ENCODE peak calls at places on chromosomes 16 and 17, in four cellular contexts. G, Y, C and R are unnamed samples.
A peak's percentile ranks its signal among the peaks of the same experiment; 100 is the strongest.

GRCh38 chr17:1485748-1486376 is 6.6 kb downstream of the MYO1C start:
- DNase-seq in G (peak; percentile 69), Y (peak; percentile 81), C (peak; percentile 78), R (no peak)

GRCh38 chr17:29163563-29163962 is 16.6 kb downstream of the MYO18A start:
- DNase-seq in G (no peak), Y (no peak), C (no peak), R (no peak)

GRCh38 chr17:13478326-13478830 is 123.4 kb downstream of the HS3ST3A1 start:
- DNase-seq in G (no peak), Y (no peak), C (no peak), R (no peak)

GRCh38 chr17:41769985-41770384 is 16.5 kb downstream of the JUP start:
- DNase-seq in G (no peak), Y (no peak), C (no peak), R (no peak)

GRCh38 chr16:84774810-84775209 is 45.0 kb upstream of the CRISPLD2 start:
- DNase-seq in G (no peak), Y (no peak), C (peak; percentile 49), R (peak; percentile 78)

GRCh38 chr17:31524926-31525800 is 133.7 kb downstream of the RAB11FIP4 start:
- DNase-seq in G (peak; percentile 83), Y (peak; percentile 81), C (peak; percentile 89), R (peak; percentile 82)

GRCh38 chr17:42809250-42809649 is 10.6 kb downstream of the CNTD1 start:
- DNase-seq in G (no peak), Y (peak; percentile 60), C (peak; percentile 43), R (peak; percentile 61)

GRCh38 chr17:82003411-82004381 is 19.0 kb downstream of the CENPX start:
- DNase-seq in G (no peak), Y (peak; percentile 79), C (peak; percentile 97), R (peak; percentile 91)

GRCh38 chr17:77723909-77724875 is 234.3 kb upstream of the TNRC6C start:
- DNase-seq in G (no peak), Y (no peak), C (no peak), R (no peak)

GRCh38 chr16:14373406-14373805 is 256.7 kb downstream of the PARN start:
- DNase-seq in G (no peak), Y (no peak), C (no peak), R (no peak)

GRCh38 chr16:62190426-62190825 is 154.2 kb upstream of the CDH8 start:
- DNase-seq in G (peak; percentile 15), Y (no peak), C (peak; percentile 12), R (peak; percentile 19)

GRCh38 chr16:86730597-86730996 is 152.2 kb downstream of the FOXL1 start:
- DNase-seq in G (no peak), Y (no peak), C (no peak), R (no peak)

GRCh38 chr16:87828071-87828971 is 41.0 kb downstream of the SLC7A5 start:
- DNase-seq in G (no peak), Y (no peak), C (no peak), R (no peak)

GRCh38 chr17:58303981-58304734 is 23.4 kb upstream of the MPO start:
- DNase-seq in G (peak; percentile 74), Y (no peak), C (peak; percentile 54), R (peak; percentile 9)

GRCh38 chr16:31785126-31785525 is 88.5 kb upstream of the ZNF267 start:
- DNase-seq in G (no peak), Y (no peak), C (no peak), R (no peak)

GRCh38 chr17:28030386-28030785 is 12.1 kb upstream of the NLK start:
- DNase-seq in G (no peak), Y (no peak), C (no peak), R (no peak)